ENCODE peak calls at places on chromosome 4, in nine cellular contexts. T is activated CD8-positive, alpha-beta memory T cell treated with anti-CD3 and anti-CD28 coated beads for 4 hours; Q is NCI-H1436; M is GM19239; J is CD4-positive, alpha-beta T cell; H is amygdala; N is NT2/D1; R is B cell; Y is right atrium auricular region. O is an unnamed sample.

GRCh38 chr4:112978691-112979472 is 70.6 kb upstream of the ANK2 start:
- DNase-seq in T (no peak), Q (no peak), M (no peak), J (no peak), H (no peak), N (no peak), R (no peak), Y (no peak), O (peak)

GRCh38 chr4:139988863-139989765 is 164.9 kb downstream of the MAML3 start:
- DNase-seq in T (peak), Q (no peak), M (no peak), J (no peak), H (no peak), N (no peak), R (no peak), Y (peak), O (peak)

GRCh38 chr4:29128810-29129209 is 1591.4 kb upstream of the PCDH7 start:
- DNase-seq in T (no peak), Q (no peak), M (no peak), J (no peak), H (no peak), N (no peak), R (no peak), Y (no peak), O (no peak)

GRCh38 chr4:148964456-148964855 is 522.2 kb upstream of the NR3C2 start:
- DNase-seq in T (no peak), Q (no peak), M (no peak), J (no peak), H (no peak), N (no peak), R (no peak), Y (no peak), O (no peak)

GRCh38 chr4:123444298-123444731 is 47.7 kb downstream of the SPRY1 start:
- DNase-seq in T (no peak), Q (no peak), M (no peak), J (no peak), H (no peak), N (peak), R (peak), Y (no peak), O (no peak)

GRCh38 chr4:15781427-15782095 is 3.4 kb downstream of the CD38 start:
- DNase-seq in T (no peak), Q (no peak), M (no peak), J (no peak), H (no peak), N (no peak), R (no peak), Y (no peak), O (no peak)

GRCh38 chr4:14650127-14650526 is 352.2 kb upstream of the CPEB2 start:
- DNase-seq in T (no peak), Q (no peak), M (no peak), J (no peak), H (no peak), N (no peak), R (no peak), Y (no peak), O (peak)

GRCh38 chr4:155402941-155403340 is 26.2 kb upstream of the MAP9 start:
- DNase-seq in T (no peak), Q (no peak), M (no peak), J (no peak), H (no peak), N (no peak), R (no peak), Y (no peak), O (no peak)

GRCh38 chr4:55008166-55009056 is 117.0 kb downstream of the KDR start:
- DNase-seq in T (no peak), Q (no peak), M (no peak), J (no peak), H (no peak), N (no peak), R (no peak), Y (no peak), O (peak)

GRCh38 chr4:27189683-27190082 is 329.0 kb downstream of the STIM2 start:
- DNase-seq in T (no peak), Q (no peak), M (no peak), J (no peak), H (no peak), N (no peak), R (no peak), Y (no peak), O (no peak)

GRCh38 chr4:150578745-150579470 is 3.0 kb upstream of the MAB21L2 start:
- DNase-seq in T (no peak), Q (peak), M (no peak), J (no peak), H (no peak), N (no peak), R (no peak), Y (no peak), O (peak)

GRCh38 chr4:168509786-168510185 is 12.9 kb downstream of the PALLD start:
- DNase-seq in T (no peak), Q (no peak), M (no peak), J (no peak), H (no peak), N (no peak), R (no peak), Y (no peak), O (peak)

GRCh38 chr4:109665783-109666455 is 37.3 kb downstream of the CASP6 start:
- DNase-seq in T (no peak), Q (peak), M (no peak), J (no peak), H (no peak), N (no peak), R (no peak), Y (no peak), O (no peak)

GRCh38 chr4:38782452-38783108 is at the start of gene TLR10:
- DNase-seq in T (no peak), Q (peak), M (no peak), J (peak), H (no peak), N (peak), R (peak), Y (no peak), O (peak)

GRCh38 chr4:14917305-14917647 is 85.0 kb upstream of the CPEB2 start:
- DNase-seq in T (no peak), Q (no peak), M (no peak), J (no peak), H (no peak), N (no peak), R (no peak), Y (no peak), O (no peak)

GRCh38 chr4:39312821-39313220 is 53.3 kb downstream of the RFC1 start:
- DNase-seq in T (no peak), Q (no peak), M (no peak), J (no peak), H (no peak), N (no peak), R (no peak), Y (no peak), O (no peak)

GRCh38 chr4:147407261-147408045 is 73.4 kb upstream of the EDNRA start:
- DNase-seq in T (no peak), Q (no peak), M (no peak), J (no peak), H (no peak), N (peak), R (no peak), Y (no peak), O (no peak)

GRCh38 chr4:71009796-71010588 is 16.5 kb downstream of the DCK start:
- DNase-seq in T (no peak), Q (peak), M (no peak), J (no peak), H (no peak), N (no peak), R (no peak), Y (no peak), O (peak)

GRCh38 chr4:184514121-184514988 is 40.0 kb upstream of the IRF2 start:
- DNase-seq in T (no peak), Q (no peak), M (peak), J (no peak), H (peak), N (no peak), R (peak), Y (peak), O (peak)

GRCh38 chr4:157220026-157220881 is at the start of gene GRIA2:
- DNase-seq in T (no peak), Q (no peak), M (peak), J (no peak), H (peak), N (peak), R (no peak), Y (no peak), O (peak)

GRCh38 chr4:78784255-78784654 is 8.1 kb downstream of the BMP2K start:
- DNase-seq in T (no peak), Q (no peak), M (no peak), J (no peak), H (no peak), N (no peak), R (no peak), Y (no peak), O (peak)

GRCh38 chr4:189022441-189023035 is 883.3 kb downstream of the TRIML1 start:
- DNase-seq in T (no peak), Q (no peak), M (no peak), J (no peak), H (no peak), N (no peak), R (no peak), Y (no peak), O (peak)

GRCh38 chr4:109067509-109068205 is 234.8 kb downstream of the COL25A1 start:
- DNase-seq in T (no peak), Q (no peak), M (no peak), J (no peak), H (no peak), N (no peak), R (no peak), Y (no peak), O (peak)

O was measured in GM23248.